ENCODE peak calls at places on chromosomes 16 and 17, in five cellular contexts. L is sigmoid colon, H is ovary, W is H1, O is Peyer's patch. B is an unnamed sample.

GRCh38 chr16:83606486-83607030 is 201.2 kb upstream of the HSBP1 start:
- DNase-seq in L (no peak), W (no peak), H (no peak), O (no peak), B (no peak)

GRCh38 chr17:70318061-70318460 is 148.7 kb downstream of the KCNJ2 start:
- DNase-seq in W (no peak), O (no peak), H (no peak), L (no peak), B (no peak)

GRCh38 chr16:88421871-88422433 is 31.1 kb upstream of the ZFPM1 start:
- DNase-seq in L (no peak), H (no peak), O (no peak), W (no peak), B (no peak)

GRCh38 chr16:84953051-84953746 is 58.1 kb downstream of the ZDHHC7 start:
- DNase-seq in H (no peak), O (no peak), W (no peak), L (no peak), B (no peak)

GRCh38 chr17:2181206-2181983 is 122.2 kb downstream of the SMG6 start:
- DNase-seq in O (no peak), H (peak; percentile 77), W (no peak), L (peak; percentile 94), B (peak; percentile 88)

GRCh38 chr17:15273141-15273793 is 8.1 kb upstream of the PMP22 start:
- DNase-seq in H (no peak), O (no peak), L (no peak), W (no peak), B (no peak)

GRCh38 chr17:68351395-68351794 is 60.1 kb downstream of the ARSG start:
- DNase-seq in W (no peak), O (no peak), L (no peak), H (peak; percentile 35), B (peak; percentile 13)

GRCh38 chr16:83913234-83913633 is 14.3 kb downstream of the MLYCD start:
- DNase-seq in L (peak; percentile 66), H (no peak), W (no peak), O (no peak), B (peak; percentile 83)

GRCh38 chr17:50863221-50863843 is 2.8 kb downstream of the TOB1 start:
- DNase-seq in O (no peak), L (peak; percentile 79), H (no peak), W (no peak), B (no peak)

GRCh38 chr17:42050360-42051012 is at the start of gene C17orf113:
- DNase-seq in L (peak; percentile 75), W (no peak), O (peak; percentile 78), H (peak; percentile 56), B (peak; percentile 63)

GRCh38 chr16:84427553-84427952 is 59.2 kb downstream of the ATP2C2 start:
- DNase-seq in L (no peak), H (no peak), O (no peak), W (no peak), B (no peak)

GRCh38 chr16:23232806-23233205 is 50.3 kb downstream of the SCNN1G start:
- DNase-seq in O (no peak), W (no peak), H (no peak), L (no peak), B (no peak)

GRCh38 chr16:55868137-55868536 is 7.0 kb downstream of the CES5A start:
- DNase-seq in H (no peak), L (no peak), O (no peak), W (no peak), B (no peak)

GRCh38 chr17:81400939-81401726 is 5.9 kb downstream of the BAHCC1 start:
- DNase-seq in H (no peak), W (no peak), O (no peak), L (no peak), B (no peak)

GRCh38 chr16:87202346-87202745 is 114.8 kb downstream of the C16orf95 start:
- DNase-seq in W (no peak), H (no peak), O (no peak), L (no peak), B (no peak)

GRCh38 chr17:45143767-45144198 is 4.5 kb upstream of the HEXIM1 start:
- DNase-seq in W (no peak), L (peak; percentile 98), H (peak; percentile 95), O (peak; percentile 70), B (peak; percentile 95)

GRCh38 chr17:72244942-72245341 is 124.1 kb downstream of the SOX9 start:
- DNase-seq in W (no peak), L (no peak), H (no peak), O (no peak), B (no peak)

GRCh38 chr16:61413026-61413425 is 623.2 kb downstream of the CDH8 start:
- DNase-seq in O (no peak), W (no peak), L (no peak), H (no peak), B (no peak)

GRCh38 chr16:66135376-66135775 is 231.1 kb upstream of the CDH5 start:
- DNase-seq in L (peak; percentile 72), W (no peak), O (no peak), H (peak; percentile 86), B (peak; percentile 72)

GRCh38 chr16:49663081-49664057 is 192.5 kb downstream of the ZNF423 start:
- DNase-seq in O (no peak), W (no peak), H (peak; percentile 40), L (no peak), B (peak; percentile 33)

GRCh38 chr16:84443166-84443802 is 61.2 kb downstream of the MEAK7 start:
- DNase-seq in L (no peak), O (peak; percentile 77), H (no peak), W (no peak), B (no peak)

GRCh38 chr16:30724641-30725464 is 23.4 kb upstream of the PHKG2 start:
- DNase-seq in W (no peak), O (peak; percentile 64), H (peak; percentile 73), L (peak; percentile 69), B (peak; percentile 72)

GRCh38 chr16:82263456-82264159 is 93.6 kb upstream of the MPHOSPH6 start:
- DNase-seq in O (no peak), H (peak; percentile 9), W (no peak), L (peak; percentile 66), B (peak; percentile 53)

GRCh38 chr17:37137906-37138413 is 189.2 kb downstream of the AATF start:
- DNase-seq in L (no peak), O (no peak), H (no peak), W (no peak), B (no peak)

GRCh38 chr16:49052846-49053245 is 228.8 kb downstream of the CBLN1 start:
- DNase-seq in L (no peak), W (no peak), O (no peak), H (no peak), B (no peak)

GRCh38 chr16:31421587-31421986 is 6.6 kb downstream of the COX6A2 start:
- DNase-seq in H (no peak), W (no peak), L (no peak), O (peak; percentile 34), B (no peak)

GRCh38 chr17:68903294-68903693 is 51.9 kb downstream of the ABCA8 start:
- DNase-seq in H (no peak), W (no peak), O (no peak), L (no peak), B (no peak)

GRCh38 chr17:55770220-55770870 is 19.5 kb downstream of the PCTP start:
- DNase-seq in O (no peak), L (no peak), H (no peak), W (no peak), B (no peak)

GRCh38 chr17:16371742-16372141 is 9.1 kb upstream of the UBB start:
- DNase-seq in H (no peak), W (no peak), L (peak; percentile 27), O (no peak), B (no peak)

GRCh38 chr17:43784628-43785101 is 4.4 kb downstream of the CFAP97D1 start:
- DNase-seq in O (no peak), H (no peak), W (no peak), L (no peak), B (no peak)

GRCh38 chr16:69917739-69918138 is 33.4 kb upstream of the CLEC18A start:
- DNase-seq in L (peak; percentile 86), O (no peak), H (peak; percentile 78), W (peak; percentile 46), B (peak; percentile 46)

GRCh38 chr16:14179116-14179515 is 108.0 kb downstream of the MRTFB start:
- DNase-seq in O (no peak), W (no peak), H (no peak), L (no peak), B (no peak)

GRCh38 chr17:60528828-60529227 is 2.8 kb upstream of the APPBP2 start:
- DNase-seq in O (no peak), H (no peak), L (no peak), W (no peak), B (no peak)

DNA sequence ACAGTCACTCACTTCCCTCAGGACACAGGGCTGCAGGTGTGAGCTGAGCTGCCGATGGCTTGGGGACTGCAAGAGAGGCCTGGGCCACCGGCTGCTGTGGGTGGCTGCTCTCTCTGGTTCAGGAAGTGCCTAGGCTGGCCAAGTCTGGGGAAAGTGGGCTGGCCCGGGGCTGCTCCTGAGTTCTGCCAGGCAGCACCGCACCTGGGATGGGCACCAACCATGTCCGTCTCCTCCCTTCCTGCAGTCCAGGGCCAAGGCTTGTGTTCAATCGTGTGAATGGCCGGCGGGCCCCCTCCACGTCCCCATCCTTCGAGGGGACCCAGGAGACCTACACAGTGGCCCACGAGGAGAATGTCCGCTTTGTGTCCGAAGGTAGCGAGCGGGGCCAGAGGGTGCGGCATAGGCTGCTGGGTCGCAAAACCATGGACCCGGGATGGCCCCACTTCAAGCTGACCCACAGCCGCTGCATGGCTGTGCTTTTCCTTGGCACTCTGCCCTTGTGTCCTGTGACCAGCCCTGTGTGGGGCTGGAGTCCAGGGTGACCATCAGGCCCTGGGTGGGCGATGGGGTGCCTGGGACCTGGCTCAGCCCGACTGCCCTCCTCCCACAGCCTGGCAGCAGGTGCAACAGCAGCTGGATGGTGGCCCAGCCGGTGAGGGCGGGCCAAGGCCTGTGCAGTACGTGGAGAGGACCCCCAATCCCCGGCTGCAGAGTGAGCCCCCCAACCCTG is 1.8 kb upstream of the WDR90 start:
- DNase-seq in W (no peak), O (peak; percentile 69), L (no peak), H (no peak), B (no peak)
- TF ChIP-seq POLR2A in W (no peak), O (no peak), L (no peak), H (no peak), B (no peak)

GRCh38 chr17:28896884-28897768 is at the start of gene FLOT2:
- DNase-seq in O (peak; percentile 76), H (peak; percentile 57), L (peak; percentile 87), W (peak; percentile 38), B (peak; percentile 82)
- TF ChIP-seq POLR2A in O (peak; percentile 51), H (peak; percentile 60), L (no peak), W (peak; percentile 75), B (no peak)

GRCh38 chr17:80254396-80255241 is 6.0 kb upstream of the RNF213 start:
- DNase-seq in L (no peak), O (no peak), H (no peak), W (no peak), B (no peak)
- TF ChIP-seq POLR2A in L (no peak), O (no peak), H (no peak), W (no peak), B (no peak)

GRCh38 chr16:4303973-4304372 is 11.9 kb upstream of the GLIS2 start:
- DNase-seq in H (no peak), O (no peak), L (no peak), W (no peak), B (no peak)

GRCh38 chr16:4309833-4310266 is 6.0 kb upstream of the GLIS2 start:
- DNase-seq in L (peak; percentile 85), H (no peak), O (peak; percentile 80), W (peak; percentile 85), B (peak; percentile 64)

GRCh38 chr16:4306439-4307214 is 9.2 kb upstream of the GLIS2 start:
- DNase-seq in O (no peak), H (no peak), W (no peak), L (peak; percentile 69), B (no peak)

GRCh38 chr16:4309102-4309832 is 6.6 kb upstream of the GLIS2 start:
- DNase-seq in W (no peak), O (no peak), L (no peak), H (no peak), B (no peak)

GRCh38 chr16:4307215-4308037 is 8.4 kb upstream of the GLIS2 start:
- DNase-seq in L (peak; percentile 97), O (peak; percentile 96), H (peak; percentile 95), W (peak; percentile 90), B (peak; percentile 98)
- TF ChIP-seq POLR2A in L (no peak), O (peak; percentile 25), H (no peak), W (no peak), B (peak; percentile 53)

B was measured in heart left ventricle.